ENCODE peak calls at places on chromosomes 5 and 9, in six cellular contexts. P is Panc1; Z is CD8-positive, alpha-beta T cell; T is MM.1S; L is cardiac muscle cell; B is coronary artery. D is an unnamed sample.

GRCh38 chr5:38734353-38734752 is 111.5 kb upstream of the OSMR start:
- DNase-seq in T (no peak), Z (no peak), L (no peak), B (no peak), P (no peak), D (no peak)

GRCh38 chr9:91073049-91073810 is 271.6 kb downstream of the SYK start:
- DNase-seq in L (no peak), P (no peak), T (no peak), Z (no peak), B (peak), D (no peak)

GRCh38 chr9:95024097-95024671 is 293.3 kb downstream of the FANCC start:
- DNase-seq in T (no peak), B (no peak), Z (no peak), L (no peak), P (no peak), D (no peak)

GRCh38 chr9:114281421-114282103 is 41.3 kb upstream of the ORM1 start:
- DNase-seq in B (peak), T (no peak), L (peak), P (no peak), Z (peak), D (no peak)

GRCh38 chr5:72107874-72108199 is 562 bp downstream of the MAP1B start:
- DNase-seq in T (peak), B (no peak), P (no peak), Z (no peak), L (no peak), D (no peak)

GRCh38 chr9:34654317-34655083 is 2.5 kb downstream of the IL11RA start:
- DNase-seq in T (no peak), Z (no peak), P (no peak), B (peak), L (peak), D (no peak)

GRCh38 chr5:38138574-38138973 is 119.8 kb upstream of the EGFLAM start:
- DNase-seq in Z (no peak), P (no peak), B (no peak), T (no peak), L (no peak), D (no peak)

GRCh38 chr5:123754903-123755302 is 242.9 kb downstream of the CSNK1G3 start:
- DNase-seq in Z (no peak), P (no peak), T (no peak), B (no peak), L (peak), D (no peak)

GRCh38 chr5:52580921-52581320 is 206.8 kb upstream of the ITGA1 start:
- DNase-seq in P (no peak), T (no peak), Z (no peak), L (peak), B (no peak), D (peak)

GRCh38 chr5:56211298-56211865 is 21.7 kb downstream of the ANKRD55 start:
- DNase-seq in Z (no peak), T (no peak), L (peak), B (no peak), P (peak), D (no peak)

GRCh38 chr5:40679071-40679997 is at the start of gene PTGER4:
- DNase-seq in T (peak), P (peak), B (peak), Z (peak), L (peak), D (no peak)

GRCh38 chr9:36163049-36163839 is 5.9 kb upstream of the CCIN start:
- DNase-seq in T (no peak), B (no peak), L (peak), P (no peak), Z (no peak), D (no peak)

GRCh38 chr9:131097948-131098278 is 1.6 kb downstream of the AIF1L start:
- DNase-seq in L (no peak), B (no peak), T (no peak), P (no peak), Z (no peak), D (no peak)

GRCh38 chr9:131097259-131097947 is 1.1 kb downstream of the AIF1L start:
- DNase-seq in T (no peak), Z (no peak), P (no peak), L (no peak), B (no peak), D (no peak)

GRCh38 chr9:131095666-131096489 is 453 bp upstream of the AIF1L start:
- DNase-seq in L (peak), P (no peak), T (no peak), B (no peak), Z (no peak), D (no peak)

GRCh38 chr9:131098391-131099087 is 2.2 kb downstream of the AIF1L start:
- DNase-seq in Z (no peak), L (no peak), P (no peak), B (no peak), T (no peak), D (no peak)

GRCh38 chr9:131096490-131097258 is at the start of gene AIF1L:
- DNase-seq in T (no peak), P (no peak), B (no peak), L (no peak), Z (no peak), D (peak)
- H3K4me3 ChIP-seq in T (no peak), P (peak), B (peak), L (peak), Z (peak), D (peak)

GRCh38 chr9:136859821-136860269 is 6.3 kb downstream of the EDF1 start:
- DNase-seq in P (no peak), B (no peak), Z (peak), T (no peak), L (no peak), D (no peak)
- H3K4me3 ChIP-seq in P (no peak), B (no peak), Z (no peak), T (no peak), L (no peak), D (no peak)

DNA sequence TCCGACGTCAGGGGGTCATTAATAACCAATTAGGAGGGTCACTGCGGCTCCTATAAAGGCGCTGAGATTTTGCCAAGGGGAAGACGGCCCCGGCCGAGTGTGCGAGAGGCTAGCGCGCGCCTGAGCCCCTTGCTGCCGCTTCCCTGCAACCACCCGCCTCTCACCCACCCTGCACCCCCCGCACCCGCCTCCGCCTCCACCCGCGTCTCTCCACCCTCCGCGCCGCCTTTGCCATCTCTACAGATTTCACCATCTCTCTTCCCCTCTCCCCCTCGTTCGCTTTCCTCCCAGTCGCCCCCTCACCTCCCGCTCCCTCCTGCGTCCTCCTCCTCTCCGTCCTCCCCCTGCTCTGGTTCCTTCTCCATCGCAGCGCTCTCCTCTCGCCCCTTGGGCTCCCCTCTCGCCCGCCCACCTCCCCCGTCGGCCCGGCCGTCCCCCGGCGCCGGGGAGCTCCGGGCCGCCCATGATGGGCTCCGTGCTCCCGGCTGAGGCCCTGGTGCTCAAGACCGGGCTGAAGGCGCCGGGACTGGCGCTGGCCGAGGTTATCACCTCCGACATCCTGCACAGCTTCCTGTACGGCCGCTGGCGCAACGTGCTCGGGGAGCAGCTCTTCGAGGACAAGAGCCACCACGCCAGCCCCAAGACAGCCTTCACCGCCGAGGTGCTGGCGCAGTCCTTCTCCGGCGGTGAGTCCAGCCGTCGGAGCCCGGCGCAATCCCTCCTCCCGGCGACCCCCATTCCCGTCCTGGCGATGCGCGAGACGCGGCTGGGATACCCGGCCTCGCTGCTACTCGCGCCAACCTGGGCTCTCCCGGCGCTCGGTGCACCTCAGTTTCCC is at the start of gene PRDM12:
- DNase-seq in P (no peak), B (no peak), T (no peak), L (no peak), Z (no peak), D (no peak)
- H3K4me3 ChIP-seq in P (no peak), B (peak), T (no peak), L (no peak), Z (peak), D (no peak)

GRCh38 chr5:1850324-1851154 is 32.2 kb downstream of the IRX4 start:
- DNase-seq in P (no peak), B (no peak), L (no peak), Z (no peak), T (no peak), D (no peak)

GRCh38 chr5:1852324-1852947 is 30.3 kb downstream of the IRX4 start:
- DNase-seq in Z (no peak), L (no peak), B (no peak), T (no peak), P (no peak), D (no peak)

GRCh38 chr5:1853531-1853930 is 29.2 kb downstream of the IRX4 start:
- DNase-seq in T (no peak), L (no peak), Z (no peak), P (no peak), B (no peak), D (no peak)

GRCh38 chr5:1855075-1855474 is 27.6 kb downstream of the IRX4 start:
- DNase-seq in B (no peak), P (no peak), T (no peak), L (no peak), Z (no peak), D (no peak)

GRCh38 chr5:1851290-1851934 is 31.3 kb downstream of the IRX4 start:
- DNase-seq in T (no peak), B (no peak), Z (no peak), P (no peak), L (no peak), D (no peak)
- H3K4me3 ChIP-seq in T (no peak), B (no peak), Z (no peak), P (no peak), L (no peak), D (no peak)

GRCh38 chr5:6158974-6159863 is 219.1 kb downstream of the MED10 start:
- DNase-seq in L (peak), Z (no peak), T (no peak), B (no peak), P (peak), D (peak)
- H3K4me3 ChIP-seq in L (no peak), Z (no peak), T (no peak), B (no peak), P (no peak), D (peak)

GRCh38 chr5:83472213-83472507 is 616 bp downstream of the VCAN start:
- DNase-seq in B (no peak), P (no peak), T (no peak), Z (no peak), L (peak), D (no peak)

GRCh38 chr5:83469075-83469474 is 2.5 kb upstream of the VCAN start:
- DNase-seq in T (no peak), B (no peak), P (no peak), L (no peak), Z (no peak), D (no peak)

GRCh38 chr5:83470920-83471404 is 582 bp upstream of the VCAN start:
- DNase-seq in Z (no peak), B (no peak), P (no peak), T (no peak), L (no peak), D (no peak)

GRCh38 chr5:83471405-83472212 is at the start of gene VCAN:
- DNase-seq in T (no peak), B (peak), P (no peak), L (peak), Z (no peak), D (no peak)

DNA sequence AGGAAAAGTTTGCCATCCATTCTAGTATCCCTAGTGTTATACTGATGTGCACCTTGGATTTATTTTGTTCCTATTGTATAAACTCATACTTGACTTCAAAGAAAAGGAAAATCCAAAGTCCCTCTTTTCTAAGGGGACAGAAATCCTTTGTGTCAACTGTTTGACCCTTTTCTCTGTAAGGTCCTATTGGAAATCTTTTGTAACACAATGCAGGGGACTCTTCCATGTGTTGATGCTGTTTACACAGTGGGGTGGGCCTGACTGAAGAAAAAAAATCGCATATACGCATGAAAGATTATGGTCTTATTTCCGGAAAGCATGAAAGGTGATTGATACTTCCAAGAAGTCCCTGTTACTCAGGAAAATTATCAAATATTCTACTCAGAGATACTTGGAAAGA is 1.0 kb upstream of the VCAN start:
- DNase-seq in T (no peak), B (no peak), P (no peak), L (no peak), Z (no peak), D (no peak)
- H3K4me3 ChIP-seq in T (no peak), B (peak), P (no peak), L (peak), Z (no peak), D (no peak)

DNA sequence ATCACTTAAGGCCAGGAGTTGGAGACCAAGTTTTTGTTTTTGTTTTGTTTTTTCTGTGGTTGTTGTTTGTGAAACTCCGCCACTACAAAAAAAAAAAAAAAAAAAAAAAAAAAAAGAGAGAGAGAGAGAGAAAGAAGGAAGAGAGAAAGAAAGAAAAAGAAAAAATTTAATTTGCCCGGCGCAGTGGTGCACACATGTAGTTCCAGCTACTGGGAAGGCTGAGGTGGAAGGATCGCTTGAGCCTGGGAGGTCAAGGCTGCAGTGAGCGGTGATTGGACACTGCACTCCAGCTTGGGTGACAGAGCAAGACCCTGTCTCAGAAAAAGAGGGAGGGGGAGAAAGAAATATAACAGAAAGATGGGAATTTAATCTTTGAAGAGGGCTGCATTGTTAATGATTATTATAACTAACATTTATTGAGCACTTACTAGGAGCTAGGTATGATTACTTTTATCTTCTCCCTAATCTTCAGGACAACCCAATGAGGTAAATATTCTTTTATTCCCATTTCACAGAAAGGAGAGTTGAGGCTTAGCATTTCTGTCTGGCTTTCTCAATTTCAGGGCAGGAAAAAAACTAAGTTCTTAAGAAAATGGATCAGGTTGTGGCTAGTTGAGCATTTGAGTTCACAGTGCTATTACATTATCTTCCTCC is 1.0 kb downstream of the THG1L start:
- DNase-seq in P (no peak), B (no peak), L (no peak), Z (no peak), T (no peak), D (no peak)
- H3K4me3 ChIP-seq in P (peak), B (no peak), L (no peak), Z (no peak), T (peak), D (no peak)

DNA sequence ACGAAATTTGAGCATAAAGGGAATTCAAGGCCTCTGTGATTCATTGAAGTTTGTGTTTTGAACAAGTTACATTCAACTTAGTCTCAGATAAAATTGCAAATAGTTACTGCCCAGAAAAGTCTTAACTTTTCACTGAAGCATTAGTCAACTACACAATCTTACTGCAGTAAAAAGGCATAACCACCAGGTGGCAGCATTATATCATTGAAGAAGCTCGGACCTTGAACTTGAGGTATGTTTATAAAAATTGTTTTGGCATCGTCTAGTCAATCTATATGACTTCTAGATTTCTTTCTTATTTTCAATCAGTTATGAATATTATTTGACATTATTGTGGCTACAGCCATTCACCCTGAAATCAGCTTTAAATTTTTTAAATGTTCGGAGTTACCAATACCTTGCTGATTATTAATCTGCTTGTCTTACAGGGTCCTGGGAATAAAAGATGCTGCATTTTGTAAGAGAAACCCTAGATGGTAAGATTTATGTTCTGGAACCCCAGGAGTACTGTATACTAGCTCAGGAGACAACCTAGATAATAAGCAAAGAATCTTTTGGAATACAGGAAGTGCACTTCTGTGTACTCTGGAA is 83.9 kb upstream of the GRAMD2B start:
- DNase-seq in L (peak), Z (peak), P (peak), B (no peak), T (peak), D (no peak)
- H3K4me3 ChIP-seq in L (no peak), Z (no peak), P (no peak), B (no peak), T (no peak), D (no peak)

D was measured in keratinocyte.